ENCODE peak calls at places on chromosomes 11 and 22, in eight cellular contexts. X is iris pigment epithelial cell; Y is activated naive CD4-positive, alpha-beta T cell; D is stimulated activated CD8-positive, alpha-beta memory T cell treated with anti-CD3 and anti-CD28 coated beads, Interleukin-15, amount 100 ng/mL, for 4 hours; A is NCI-H1092; U is breast epithelium; L is T-cell; E is upper lobe of right lung. K is an unnamed sample.

GRCh38 chr22:18078329-18079041 is 695 bp downstream of the PEX26 start:
- DNase-seq in X (peak), Y (no peak), D (no peak), A (no peak), U (no peak), L (peak), E (peak), K (peak)

GRCh38 chr11:133576351-133576750 is 44.0 kb upstream of the OPCML start:
- DNase-seq in X (no peak), Y (no peak), D (no peak), A (no peak), U (no peak), L (no peak), E (no peak), K (no peak)

GRCh38 chr11:121613724-121614123 is 161.0 kb upstream of the SORL1-AS1 start:
- DNase-seq in X (no peak), Y (no peak), D (no peak), A (no peak), U (no peak), L (no peak), E (no peak), K (no peak)

GRCh38 chr11:103047837-103048236 is 44.1 kb downstream of the DCUN1D5 start:
- DNase-seq in X (peak), Y (no peak), D (no peak), A (no peak), U (no peak), L (no peak), E (no peak), K (no peak)

GRCh38 chr11:81658722-81659121 is 1074.9 kb downstream of the FAM181B start:
- DNase-seq in X (peak), Y (no peak), D (no peak), A (no peak), U (no peak), L (no peak), E (no peak), K (no peak)

GRCh38 chr11:70233511-70233919 is 30.4 kb downstream of the FADD start:
- DNase-seq in X (peak), Y (no peak), D (no peak), A (no peak), U (peak), L (no peak), E (no peak), K (no peak)

GRCh38 chr11:90349741-90350140 is 126.9 kb upstream of the CHORDC1 start:
- DNase-seq in X (no peak), Y (no peak), D (no peak), A (no peak), U (no peak), L (no peak), E (no peak), K (no peak)

GRCh38 chr22:41469218-41469851 is 418 bp downstream of the ACO2 start:
- DNase-seq in X (no peak), Y (no peak), D (no peak), A (no peak), U (no peak), L (no peak), E (no peak), K (no peak)

GRCh38 chr11:65425105-65425970 is 2.7 kb downstream of the NEAT1 start:
- DNase-seq in X (peak), Y (no peak), D (peak), A (no peak), U (peak), L (peak), E (peak), K (peak)

GRCh38 chr11:120662071-120662611 is 150.6 kb downstream of the GRIK4 start:
- DNase-seq in X (no peak), Y (no peak), D (no peak), A (no peak), U (no peak), L (no peak), E (no peak), K (peak)

GRCh38 chr11:19874241-19874640 is 161.6 kb downstream of the NAV2 start:
- DNase-seq in X (no peak), Y (no peak), D (no peak), A (no peak), U (no peak), L (no peak), E (no peak), K (no peak)

GRCh38 chr11:34988294-34989255 is 72.2 kb downstream of the PDHX start:
- DNase-seq in X (peak), Y (no peak), D (no peak), A (no peak), U (no peak), L (no peak), E (no peak), K (no peak)

GRCh38 chr11:69727266-69727665 is 23.4 kb upstream of the FGF19 start:
- DNase-seq in X (no peak), Y (no peak), D (no peak), A (no peak), U (no peak), L (no peak), E (no peak), K (no peak)

GRCh38 chr11:16911658-16912057 is 102.6 kb downstream of the PLEKHA7 start:
- DNase-seq in X (no peak), Y (no peak), D (no peak), A (no peak), U (no peak), L (no peak), E (no peak), K (no peak)

GRCh38 chr22:37445501-37445900 is 18.2 kb upstream of the ELFN2 start:
- DNase-seq in X (no peak), Y (no peak), D (no peak), A (no peak), U (no peak), L (no peak), E (no peak), K (no peak)

GRCh38 chr11:131932584-131933360 is 562.4 kb downstream of the NTM start:
- DNase-seq in X (no peak), Y (no peak), D (no peak), A (peak), U (no peak), L (no peak), E (no peak), K (no peak)

GRCh38 chr11:125483592-125483991 is 12.5 kb downstream of the FEZ1 start:
- DNase-seq in X (no peak), Y (no peak), D (no peak), A (no peak), U (no peak), L (no peak), E (no peak), K (no peak)

GRCh38 chr22:18119409-18120110 is 9.0 kb downstream of the TUBA8 start:
- DNase-seq in X (no peak), Y (no peak), D (no peak), A (no peak), U (no peak), L (no peak), E (peak), K (no peak)

GRCh38 chr22:48366591-48366990 is 1461.1 kb downstream of the BRD1 start:
- DNase-seq in X (no peak), Y (no peak), D (no peak), A (no peak), U (no peak), L (no peak), E (no peak), K (no peak)

GRCh38 chr11:2699531-2700414 is at the start of gene KCNQ1OT1:
- DNase-seq in X (peak), Y (peak), D (peak), A (peak), U (peak), L (peak), E (peak), K (peak)

GRCh38 chr11:72985645-72986044 is 156.5 kb downstream of the FCHSD2 start:
- DNase-seq in X (no peak), Y (no peak), D (no peak), A (no peak), U (no peak), L (no peak), E (no peak), K (no peak)

GRCh38 chr11:114346709-114347141 is 50.5 kb downstream of the NNMT start:
- DNase-seq in X (no peak), Y (no peak), D (no peak), A (no peak), U (no peak), L (no peak), E (no peak), K (no peak)

GRCh38 chr11:83456075-83456474 is 169.9 kb upstream of the CCDC90B start:
- DNase-seq in X (no peak), Y (no peak), D (no peak), A (no peak), U (no peak), L (no peak), E (no peak), K (no peak)

GRCh38 chr11:83649468-83649915 is 363.3 kb upstream of the CCDC90B start:
- DNase-seq in X (no peak), Y (no peak), D (no peak), A (no peak), U (no peak), L (no peak), E (no peak), K (no peak)

GRCh38 chr11:1546536-1547466 is 25.3 kb downstream of the DUSP8 start:
- DNase-seq in X (peak), Y (no peak), D (no peak), A (peak), U (no peak), L (peak), E (peak), K (no peak)

K was measured in spleen.